ENCODE peak calls at places on chromosome 16, in nine cellular contexts. I is transverse colon, F is ovary, Y is astrocyte of the spinal cord, R is psoas muscle, G is AG10803, P is spleen, J is SK-N-SH, W is stomach. O is an unnamed sample.

GRCh38 chr16:55418586-55418985 is 60.4 kb upstream of the MMP2 start:
- DNase-seq in W (no peak), P (no peak), F (no peak), Y (no peak), J (no peak), I (no peak), R (no peak), G (peak; percentile 3), O (no peak)

GRCh38 chr16:28202147-28202746 is 9.5 kb downstream of the XPO6 start:
- DNase-seq in R (no peak), F (no peak), J (no peak), W (no peak), G (no peak), P (no peak), I (no peak), Y (no peak), O (no peak)

GRCh38 chr16:81445926-81446317 is 1.3 kb downstream of the CMIP start:
- DNase-seq in G (no peak), W (no peak), P (no peak), I (no peak), J (no peak), R (no peak), F (peak; percentile 44), Y (no peak), O (no peak)

GRCh38 chr16:29943846-29944669 is 17.8 kb upstream of the TMEM219 start:
- DNase-seq in Y (peak; percentile 98), J (no peak), P (no peak), I (peak; percentile 79), F (peak; percentile 70), W (peak; percentile 41), G (peak; percentile 98), R (no peak), O (no peak)

GRCh38 chr16:56203052-56203451 is 11.8 kb downstream of the GNAO1 start:
- DNase-seq in I (peak; percentile 23), F (no peak), Y (peak; percentile 2), J (peak; percentile 44), G (no peak), R (peak; percentile 64), P (no peak), W (no peak), O (no peak)

GRCh38 chr16:30063278-30063892 is 2.2 kb upstream of the ALDOA start:
- DNase-seq in G (no peak), F (no peak), W (no peak), I (no peak), J (no peak), R (no peak), Y (no peak), P (no peak), O (no peak)

GRCh38 chr16:80176114-80176513 is 364.7 kb upstream of the DYNLRB2 start:
- DNase-seq in G (peak; percentile 51), Y (no peak), J (no peak), P (no peak), W (no peak), I (no peak), R (no peak), F (no peak), O (no peak)

GRCh38 chr16:70700101-70701020 is 14.5 kb upstream of the MTSS2 start:
- DNase-seq in W (no peak), R (peak; percentile 93), P (no peak), G (no peak), Y (peak; percentile 41), I (no peak), F (no peak), J (no peak), O (peak; percentile 65)

GRCh38 chr16:20624882-20625807 is 49.0 kb upstream of the ACSM2B start:
- DNase-seq in G (no peak), F (no peak), I (no peak), W (no peak), Y (no peak), J (no peak), R (no peak), P (no peak), O (no peak)

GRCh38 chr16:58121132-58121531 is 8.0 kb downstream of the CFAP20 start:
- DNase-seq in R (no peak), F (no peak), W (no peak), J (no peak), Y (no peak), G (no peak), P (no peak), I (peak; percentile 40), O (no peak)
- H3K4me3 ChIP-seq in R (no peak overlapping the region), F (no peak overlapping the region), W (no peak overlapping the region), J (no peak overlapping the region), Y (no peak overlapping the region), G (no peak overlapping the region), P (no peak overlapping the region), I (no peak overlapping the region), O (no peak overlapping the region)

GRCh38 chr16:15703029-15703736 is 53.1 kb downstream of the NDE1 start:
- DNase-seq in R (no peak), Y (no peak), W (no peak), G (no peak), I (no peak), J (no peak), P (no peak), F (no peak), O (no peak)

GRCh38 chr16:15704545-15704987 is 54.5 kb downstream of the NDE1 start:
- DNase-seq in F (peak; percentile 83), G (peak; percentile 69), P (peak; percentile 82), I (peak; percentile 78), R (peak; percentile 83), Y (peak; percentile 70), W (peak; percentile 70), J (peak; percentile 77), O (peak; percentile 64)

GRCh38 chr16:15707332-15707731 is 57.3 kb downstream of the NDE1 start:
- DNase-seq in F (no peak), J (no peak), G (no peak), I (no peak), Y (no peak), W (no peak), P (no peak), R (no peak), O (no peak)

GRCh38 chr16:15701975-15702970 is 52.2 kb downstream of the NDE1 start:
- DNase-seq in Y (peak; percentile 63), R (no peak), P (no peak), F (no peak), W (no peak), I (no peak), J (no peak), G (peak; percentile 32), O (no peak)

DNA sequence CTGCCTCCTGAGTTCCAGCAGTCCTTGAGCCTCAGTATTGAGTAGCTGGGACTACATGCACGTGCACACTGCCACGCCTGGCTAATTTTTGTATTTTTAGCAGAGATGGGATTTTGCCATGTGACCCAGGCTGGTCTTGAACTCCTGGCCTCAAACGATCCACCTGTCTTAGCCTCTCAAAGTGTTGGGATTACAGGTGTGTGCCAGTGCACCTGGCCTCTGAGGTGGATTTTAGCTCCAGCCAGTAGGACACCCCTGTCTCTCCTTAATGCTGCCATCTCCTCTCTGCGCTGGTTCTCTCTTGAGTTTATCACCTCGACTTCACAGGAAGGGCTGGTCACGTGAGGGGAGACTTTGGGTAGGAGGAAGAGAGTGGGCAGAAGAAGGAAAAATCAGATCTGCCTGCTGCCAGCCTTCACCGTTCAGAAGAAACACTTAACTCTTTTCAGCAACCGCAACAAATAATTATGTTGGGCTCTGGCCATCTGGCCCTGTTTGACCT is 55.1 kb downstream of the NDE1 start:
- DNase-seq in F (no peak), I (no peak), P (no peak), R (no peak), J (no peak), W (no peak), G (no peak), Y (no peak), O (no peak)
- TF ChIP-seq CTCF in F (no peak), I (no peak), P (no peak), R (no peak), J (no peak), W (no peak), G (no peak), Y (no peak), O (no peak)

GRCh38 chr16:52545544-52546262 is 1.2 kb downstream of the TOX3 start:
- DNase-seq in F (no peak), J (peak; percentile 15), G (no peak), P (no peak), R (no peak), Y (no peak), I (no peak), W (no peak), O (no peak)

GRCh38 chr16:52546291-52546941 is 527 bp downstream of the TOX3 start:
- DNase-seq in J (peak; percentile 48), R (no peak), W (no peak), F (no peak), P (no peak), I (no peak), G (no peak), Y (no peak), O (no peak)

GRCh38 chr16:52547834-52548215 is 882 bp upstream of the TOX3 start:
- DNase-seq in I (no peak), G (no peak), F (no peak), P (no peak), W (no peak), Y (no peak), R (no peak), J (no peak), O (no peak)

GRCh38 chr16:52548261-52549010 is 1.5 kb upstream of the TOX3 start:
- DNase-seq in G (no peak), J (no peak), I (no peak), Y (no peak), P (no peak), F (no peak), R (no peak), W (no peak), O (no peak)

GRCh38 chr16:52547001-52547833 is at the start of gene TOX3:
- DNase-seq in Y (no peak), W (peak; percentile 78), F (no peak), J (peak; percentile 48), P (no peak), G (no peak), I (peak; percentile 74), R (no peak), O (no peak)
- H3K4me3 ChIP-seq in Y (no peak within 1 kb of the TSS), W (peak within 1 kb of the TSS; percentile 76), F (peak within 1 kb of the TSS; percentile 29), J (no peak within 1 kb of the TSS), P (no peak within 1 kb of the TSS), G (no peak within 1 kb of the TSS), I (peak within 1 kb of the TSS; percentile 83), R (peak within 1 kb of the TSS; percentile 44), O (peak within 1 kb of the TSS; percentile 48)

GRCh38 chr16:14609716-14610115 is 20.3 kb downstream of the PARN start:
- DNase-seq in F (no peak), J (no peak), R (no peak), W (no peak), P (no peak), I (no peak), Y (no peak), G (no peak), O (no peak)
- TF ChIP-seq CTCF in F (no peak), J (no peak), R (no peak), W (no peak), P (no peak), I (no peak), Y (no peak), G (no peak), O (no peak)

GRCh38 chr16:74603848-74604247 is 3.1 kb downstream of the GLG1 start:
- DNase-seq in R (no peak), G (no peak), Y (peak; percentile 34), J (no peak), I (no peak), P (no peak), F (no peak), W (no peak), O (no peak)
- H3K4me3 ChIP-seq in R (peak overlapping the region; percentile 75), G (no peak overlapping the region), Y (no peak overlapping the region), J (no peak overlapping the region), I (no peak overlapping the region), P (no peak overlapping the region), F (no peak overlapping the region), W (no peak overlapping the region), O (no peak overlapping the region)

O was measured in lower lobe of right lung.